ENCODE peak calls at places on chromosome 2, in eight cellular contexts. B is CD4-positive, alpha-beta memory T cell; K is tibial artery; X is GM23248; E is Peyer's patch; O is heart right ventricle; D is tibial nerve; R is fibroblast of lung. M is an unnamed sample. For H3K9me3, the result is how much of the 10 kb centered on the place peaks cover.

GRCh38 chr2:86414996-86415395 is 26.2 kb upstream of the KDM3A start:
- DNase-seq in B (no peak), K (no peak), X (no peak), E (no peak), O (no peak), D (no peak), R (no peak), M (no peak)

GRCh38 chr2:233803994-233804393 is 25.9 kb downstream of the MROH2A start:
- DNase-seq in B (no peak), K (peak), X (no peak), E (peak), O (no peak), D (no peak), R (no peak), M (no peak)

GRCh38 chr2:86304416-86304815 is 33.0 kb downstream of the REEP1 start:
- DNase-seq in B (no peak), K (no peak), X (no peak), E (no peak), O (no peak), D (no peak), R (no peak), M (no peak)

GRCh38 chr2:216284708-216285107 is 87.6 kb downstream of the MARCHF4 start:
- DNase-seq in B (no peak), K (no peak), X (no peak), E (no peak), O (no peak), D (no peak), R (no peak), M (no peak)

GRCh38 chr2:191064590-191064989 is 50.6 kb upstream of the STAT1 start:
- DNase-seq in B (peak), K (no peak), X (no peak), E (no peak), O (no peak), D (no peak), R (no peak), M (no peak)

GRCh38 chr2:106561356-106561755 is 74.2 kb downstream of the CD8B2 start:
- DNase-seq in B (no peak), K (peak), X (no peak), E (no peak), O (peak), D (no peak), R (no peak), M (no peak)

GRCh38 chr2:100160396-100160795 is 18.0 kb upstream of the AFF3 start:
- DNase-seq in B (no peak), K (no peak), X (no peak), E (no peak), O (no peak), D (no peak), R (no peak), M (no peak)

GRCh38 chr2:174383796-174384195 is 11.7 kb upstream of the SCRN3 start:
- DNase-seq in B (no peak), K (no peak), X (no peak), E (no peak), O (no peak), D (no peak), R (no peak), M (no peak)

GRCh38 chr2:105909215-105909614 is 164.5 kb downstream of the NCK2 start:
- DNase-seq in B (no peak), K (no peak), X (no peak), E (no peak), O (no peak), D (no peak), R (no peak), M (no peak)

GRCh38 chr2:154402138-154402714 is 296.3 kb upstream of the KCNJ3 start:
- DNase-seq in B (no peak), K (no peak), X (peak), E (no peak), O (no peak), D (no peak), R (peak), M (no peak)

GRCh38 chr2:171390941-171391516 is 42.8 kb downstream of the METTL8 start:
- DNase-seq in B (no peak), K (no peak), X (peak), E (no peak), O (no peak), D (no peak), R (peak), M (no peak)

GRCh38 chr2:201621293-201621999 is 21.9 kb downstream of the TMEM237 start:
- DNase-seq in B (no peak), K (no peak), X (no peak), E (no peak), O (no peak), D (no peak), R (no peak), M (no peak)

GRCh38 chr2:131493199-131494018 is 1.2 kb upstream of the MZT2A start:
- DNase-seq in B (no peak), K (no peak), X (peak), E (no peak), O (no peak), D (no peak), R (peak), M (no peak)

GRCh38 chr2:47897191-47897955 is 8.9 kb downstream of the FBXO11 start:
- DNase-seq in B (no peak), K (no peak), X (no peak), E (no peak), O (no peak), D (no peak), R (no peak), M (no peak)

GRCh38 chr2:30661173-30662107 is 145.8 kb downstream of the CAPN13 start:
- DNase-seq in B (no peak), K (no peak), X (no peak), E (no peak), O (no peak), D (no peak), R (peak), M (no peak)

GRCh38 chr2:67503066-67503795 is 106.1 kb downstream of the ETAA1 start:
- DNase-seq in B (no peak), K (no peak), X (peak), E (no peak), O (no peak), D (no peak), R (peak), M (no peak)

GRCh38 chr2:62038980-62039771 is 133.7 kb downstream of the COMMD1 start:
- DNase-seq in B (no peak), K (no peak), X (peak), E (no peak), O (no peak), D (peak), R (peak), M (no peak)

GRCh38 chr2:27320958-27321543 is 1.8 kb downstream of the MPV17 start:
- DNase-seq in B (no peak), K (no peak), X (peak), E (peak), O (peak), D (peak), R (peak), M (no peak)

GRCh38 chr2:173192071-173192470 is 116.4 kb downstream of the MAP3K20 start:
- DNase-seq in B (no peak), K (no peak), X (no peak), E (no peak), O (no peak), D (no peak), R (no peak), M (no peak)

GRCh38 chr2:207040606-207041173 is 101.4 kb downstream of the CPO start:
- DNase-seq in B (no peak), K (no peak), X (no peak), E (no peak), O (no peak), D (peak), R (no peak), M (no peak)

GRCh38 chr2:233197022-233197421 is 54.5 kb upstream of the ATG16L1 start:
- DNase-seq in B (no peak), K (no peak), X (no peak), E (no peak), O (no peak), D (no peak), R (no peak), M (no peak)

GRCh38 chr2:118371500-118371899 is 283.2 kb downstream of the INSIG2 start:
- DNase-seq in B (no peak), K (no peak), X (peak), E (no peak), O (no peak), D (no peak), R (peak), M (no peak)

GRCh38 chr2:48601349-48601748 is 16.3 kb upstream of the GTF2A1L start:
- DNase-seq in B (no peak), K (no peak), X (peak), E (no peak), O (no peak), D (no peak), R (peak), M (no peak)

GRCh38 chr2:239157766-239158165 is 243.1 kb downstream of the HDAC4 start:
- DNase-seq in B (no peak), K (peak), X (no peak), E (peak), O (no peak), D (no peak), R (no peak), M (no peak)

GRCh38 chr2:43754180-43754579 is 19.7 kb upstream of the DYNC2LI1 start:
- DNase-seq in B (no peak), K (no peak), X (no peak), E (no peak), O (peak), D (no peak), R (no peak), M (no peak)

GRCh38 chr2:47041891-47042684 is 113.0 kb downstream of the STPG4 start:
- DNase-seq in B (no peak), K (no peak), X (peak), E (no peak), O (no peak), D (no peak), R (no peak), M (no peak)

GRCh38 chr2:8587920-8588830 is 93.7 kb upstream of the ID2 start:
- DNase-seq in B (peak), K (no peak), X (no peak), E (no peak), O (no peak), D (no peak), R (no peak), M (peak)

GRCh38 chr2:80238692-80239469 is 65.7 kb downstream of the LRRTM1 start:
- DNase-seq in B (no peak), K (no peak), X (peak), E (no peak), O (no peak), D (peak), R (peak), M (no peak)

GRCh38 chr2:20571644-20572215 is 79.2 kb downstream of the HS1BP3 start:
- DNase-seq in B (no peak), K (no peak), X (no peak), E (no peak), O (no peak), D (no peak), R (no peak), M (no peak)

GRCh38 chr2:232689152-232689910 is 7.8 kb upstream of the GIGYF2 start:
- DNase-seq in B (no peak), K (peak), X (no peak), E (no peak), O (peak), D (no peak), R (peak), M (no peak)

GRCh38 chr2:65030933-65031332 is 25.3 kb upstream of the CEP68 start:
- DNase-seq in B (no peak), K (no peak), X (no peak), E (no peak), O (no peak), D (no peak), R (no peak), M (no peak)

GRCh38 chr2:63399171-63399570 is 189.1 kb downstream of the WDPCP start:
- DNase-seq in B (no peak), K (no peak), X (no peak), E (no peak), O (no peak), D (no peak), R (no peak), M (no peak)

GRCh38 chr2:195709901-195710300 is 52.9 kb downstream of the SLC39A10 start:
- DNase-seq in B (no peak), K (no peak), X (no peak), E (no peak), O (no peak), D (no peak), R (peak), M (no peak)

GRCh38 chr2:75403991-75404428 is 156.7 kb downstream of the EVA1A start:
- DNase-seq in B (no peak), K (no peak), X (peak), E (no peak), O (no peak), D (no peak), R (peak), M (peak)

GRCh38 chr2:27086090-27086721 is 366 bp upstream of the KHK start:
- DNase-seq in B (peak), K (peak), X (peak), E (peak), O (peak), D (peak), R (peak), M (peak)

GRCh38 chr2:189265696-189266320 is 86.2 kb upstream of the COL5A2 start:
- DNase-seq in B (no peak), K (no peak), X (peak), E (no peak), O (no peak), D (no peak), R (peak), M (no peak)

GRCh38 chr2:231680284-231680991 is 27.9 kb upstream of the PTMA start:
- DNase-seq in B (no peak), K (no peak), X (peak), E (peak), O (no peak), D (no peak), R (no peak), M (no peak)

GRCh38 chr2:219681301-219682290 is 54.2 kb downstream of the SLC4A3 start:
- DNase-seq in B (no peak), K (no peak), X (peak), E (no peak), O (no peak), D (no peak), R (peak), M (no peak)

GRCh38 chr2:31893093-31893492 is 117.7 kb downstream of the MEMO1 start:
- DNase-seq in B (no peak), K (no peak), X (no peak), E (no peak), O (no peak), D (no peak), R (no peak), M (no peak)

GRCh38 chr2:201517094-201517493 is 65.6 kb downstream of the STRADB start:
- DNase-seq in B (no peak), K (no peak), X (no peak), E (no peak), O (no peak), D (no peak), R (peak), M (no peak)

GRCh38 chr2:185510060-185510459 is 228.5 kb upstream of the FSIP2 start:
- DNase-seq in B (no peak), K (no peak), X (no peak), E (no peak), O (no peak), D (no peak), R (no peak), M (no peak)

GRCh38 chr2:185507703-185508102 is 230.9 kb upstream of the FSIP2 start:
- DNase-seq in B (no peak), K (no peak), X (no peak), E (no peak), O (no peak), D (no peak), R (no peak), M (no peak)

GRCh38 chr2:185511925-185512324 is 226.7 kb upstream of the FSIP2 start:
- DNase-seq in B (no peak), K (no peak), X (no peak), E (no peak), O (no peak), D (no peak), R (no peak), M (no peak)
- H3K9me3 ChIP-seq in B (under half), K (under half), X (under half), E (under half), O (half or more), D (under half), R (under half), M (under half)

GRCh38 chr2:77578354-77578753 is 56.2 kb upstream of the LRRTM4 start:
- DNase-seq in B (no peak), K (no peak), X (no peak), E (no peak), O (no peak), D (no peak), R (no peak), M (no peak)

GRCh38 chr2:77579076-77579769 is 57.0 kb upstream of the LRRTM4 start:
- DNase-seq in B (no peak), K (no peak), X (no peak), E (no peak), O (no peak), D (no peak), R (no peak), M (no peak)
- H3K9me3 ChIP-seq in B (under half), K (under half), X (under half), E (under half), O (under half), D (under half), R (under half), M (under half)

GRCh38 chr2:3289164-3289515 is 88.5 kb downstream of the EIPR1 start:
- DNase-seq in B (no peak), K (no peak), X (no peak), E (no peak), O (no peak), D (no peak), R (no peak), M (no peak)

GRCh38 chr2:3287896-3288295 is 89.7 kb downstream of the EIPR1 start:
- DNase-seq in B (no peak), K (no peak), X (no peak), E (peak), O (no peak), D (no peak), R (no peak), M (no peak)

GRCh38 chr2:3289526-3289925 is 88.1 kb downstream of the EIPR1 start:
- DNase-seq in B (no peak), K (no peak), X (no peak), E (no peak), O (no peak), D (no peak), R (no peak), M (no peak)

GRCh38 chr2:3289971-3290370 is 87.6 kb downstream of the EIPR1 start:
- DNase-seq in B (no peak), K (no peak), X (no peak), E (no peak), O (no peak), D (no peak), R (no peak), M (no peak)

GRCh38 chr2:3288455-3289163 is 89.0 kb downstream of the EIPR1 start:
- DNase-seq in B (no peak), K (no peak), X (no peak), E (peak), O (no peak), D (no peak), R (no peak), M (no peak)
- H3K9me3 ChIP-seq in B (under half), K (under half), X (under half), E (under half), O (under half), D (under half), R (under half), M (under half)

GRCh38 chr2:24845691-24846090 is 52.5 kb downstream of the CENPO start:
- DNase-seq in B (no peak), K (no peak), X (no peak), E (peak), O (no peak), D (no peak), R (no peak), M (no peak)
- H3K9me3 ChIP-seq in B (under half), K (under half), X (under half), E (under half), O (under half), D (under half), R (under half), M (under half)